ENCODE peak calls at places on chromosomes 16 and 17, in eight cellular contexts. B is prostate gland, J is H1, O is spleen, U is transverse colon, E is HCT116, V is sigmoid colon, C is breast epithelium. P is an unnamed sample.

GRCh38 chr16:85208643-85209520 is 96.6 kb upstream of the CIBAR2 start:
- DNase-seq in O (no peak), V (no peak), C (no peak), U (no peak), B (no peak), J (no peak), E (no peak), P (no peak)

GRCh38 chr17:19805006-19805405 is 56.9 kb upstream of the ALDH3A1 start:
- DNase-seq in V (no peak), B (no peak), C (no peak), O (no peak), E (no peak), J (no peak), U (no peak), P (no peak)

GRCh38 chr16:12898556-12898955 is 2.8 kb upstream of the SHISA9 start:
- DNase-seq in U (no peak), V (no peak), B (no peak), J (no peak), C (no peak), E (no peak), O (no peak), P (no peak)

GRCh38 chr16:84616515-84616914 is 1.4 kb downstream of the COTL1 start:
- DNase-seq in V (no peak), U (peak; percentile 56), E (no peak), O (peak; percentile 70), B (no peak), J (no peak), C (no peak), P (no peak)

GRCh38 chr16:3256876-3257465 is 538 bp upstream of the MEFV start:
- DNase-seq in O (no peak), C (no peak), J (no peak), E (no peak), U (no peak), V (no peak), B (no peak), P (no peak)

GRCh38 chr17:6098466-6099180 is 28.4 kb downstream of the WSCD1 start:
- DNase-seq in O (peak; percentile 61), C (no peak), E (no peak), B (no peak), U (no peak), J (no peak), V (peak; percentile 60), P (no peak)

GRCh38 chr17:76382803-76383644 is 1.4 kb upstream of the SPHK1 start:
- DNase-seq in B (peak; percentile 69), V (no peak), J (no peak), E (no peak), O (peak; percentile 90), U (peak; percentile 67), C (peak; percentile 70), P (peak; percentile 50)

GRCh38 chr16:30369091-30369937 is 980 bp downstream of the TBC1D10B start:
- DNase-seq in B (no peak), V (peak; percentile 75), C (no peak), J (no peak), U (no peak), E (no peak), O (peak; percentile 91), P (no peak)

GRCh38 chr16:30485818-30486436 is 13.4 kb downstream of the ITGAL start:
- DNase-seq in O (no peak), E (no peak), J (no peak), U (no peak), C (no peak), V (no peak), B (no peak), P (no peak)

GRCh38 chr17:77495575-77495974 is 354.8 kb downstream of the SEC14L1 start:
- DNase-seq in C (no peak), J (no peak), U (peak; percentile 5), E (no peak), B (no peak), V (peak; percentile 64), O (peak; percentile 69), P (no peak)

GRCh38 chr16:89149386-89149785 is 22.2 kb upstream of the CDH15 start:
- DNase-seq in J (no peak), V (no peak), O (no peak), C (no peak), U (no peak), E (no peak), B (no peak), P (no peak)

GRCh38 chr17:45997624-45998023 is 1.4 kb upstream of the STH start:
- DNase-seq in V (no peak), E (no peak), C (no peak), U (no peak), B (no peak), O (no peak), J (no peak), P (no peak)

GRCh38 chr17:39866013-39866730 is 1.8 kb upstream of the ZPBP2 start:
- DNase-seq in O (no peak), E (no peak), C (no peak), J (no peak), V (no peak), B (no peak), U (no peak), P (no peak)

GRCh38 chr16:65788434-65789147 is 577.9 kb upstream of the CDH5 start:
- DNase-seq in C (no peak), O (no peak), E (no peak), V (no peak), B (no peak), U (no peak), J (no peak), P (no peak)

GRCh38 chr17:57530508-57530907 is 214.6 kb downstream of the CCDC182 start:
- DNase-seq in C (no peak), U (no peak), O (no peak), B (no peak), V (no peak), J (no peak), E (no peak), P (no peak)

GRCh38 chr17:32656851-32657250 is 170.1 kb downstream of the CDK5R1 start:
- DNase-seq in E (no peak), C (no peak), J (no peak), B (no peak), O (no peak), U (no peak), V (no peak), P (no peak)

GRCh38 chr16:4360538-4361021 is 9.5 kb upstream of the PAM16 start:
- DNase-seq in V (no peak), C (no peak), J (no peak), U (no peak), O (no peak), E (no peak), B (no peak), P (no peak)

GRCh38 chr17:45394001-45394912 is 38.4 kb downstream of the ARHGAP27 start:
- DNase-seq in C (no peak), J (no peak), O (no peak), U (no peak), E (no peak), B (no peak), V (no peak), P (no peak)

GRCh38 chr17:21676281-21677111 is 15.8 kb upstream of the KCNJ18 start:
- DNase-seq in U (no peak), B (peak; percentile 22), V (peak; percentile 65), C (no peak), E (no peak), O (peak; percentile 79), J (no peak), P (no peak)

GRCh38 chr17:27414271-27414670 is 42.0 kb upstream of the KSR1 start:
- DNase-seq in U (no peak), E (no peak), C (no peak), B (no peak), J (no peak), O (no peak), V (no peak), P (no peak)

GRCh38 chr17:27414686-27415085 is 41.6 kb upstream of the KSR1 start:
- DNase-seq in O (no peak), U (no peak), C (no peak), V (peak; percentile 13), B (no peak), E (no peak), J (no peak), P (no peak)

GRCh38 chr17:27415090-27415795 is 41.0 kb upstream of the KSR1 start:
- DNase-seq in E (no peak), V (peak; percentile 44), O (no peak), B (peak; percentile 36), U (no peak), J (no peak), C (no peak), P (no peak)

GRCh38 chr17:27413295-27413694 is 43.0 kb upstream of the KSR1 start:
- DNase-seq in U (no peak), C (no peak), B (no peak), V (no peak), E (no peak), J (no peak), O (no peak), P (no peak)

DNA sequence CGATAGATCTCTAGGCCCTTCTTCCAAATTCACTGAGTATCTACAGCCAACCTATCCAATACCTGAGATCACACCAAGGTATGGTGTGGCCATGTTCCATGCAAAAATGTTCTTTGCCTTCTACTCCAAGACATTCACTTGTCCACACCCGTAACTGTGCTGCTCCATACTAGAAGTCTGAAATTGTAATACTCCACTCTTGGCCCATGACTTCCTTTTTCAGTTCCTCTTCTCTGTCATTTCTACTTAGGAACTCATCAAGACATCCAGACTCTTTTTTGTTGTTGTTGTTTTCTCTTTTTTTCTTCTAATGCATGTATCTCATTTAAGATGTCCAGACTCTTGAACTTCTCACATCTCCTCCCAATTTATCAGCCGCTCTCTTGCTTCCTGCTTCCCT is 42.5 kb upstream of the KSR1 start:
- DNase-seq in J (no peak), C (no peak), V (no peak), E (no peak), B (no peak), O (no peak), U (no peak), P (no peak)
- TF ChIP-seq POLR2A in J (no peak), C (no peak), V (no peak), E (no peak), B (no peak), O (no peak), U (no peak), P (no peak)

GRCh38 chr17:65850486-65850885 is 289.0 kb upstream of the AXIN2 start:
- DNase-seq in E (peak; percentile 8), U (no peak), C (no peak), B (no peak), V (no peak), O (no peak), J (no peak), P (no peak)
- TF ChIP-seq POLR2AphosphoS5 in E (no peak), U (no peak), C (no peak), B (no peak), V (no peak), O (no peak), J (no peak), P (no peak)

DNA sequence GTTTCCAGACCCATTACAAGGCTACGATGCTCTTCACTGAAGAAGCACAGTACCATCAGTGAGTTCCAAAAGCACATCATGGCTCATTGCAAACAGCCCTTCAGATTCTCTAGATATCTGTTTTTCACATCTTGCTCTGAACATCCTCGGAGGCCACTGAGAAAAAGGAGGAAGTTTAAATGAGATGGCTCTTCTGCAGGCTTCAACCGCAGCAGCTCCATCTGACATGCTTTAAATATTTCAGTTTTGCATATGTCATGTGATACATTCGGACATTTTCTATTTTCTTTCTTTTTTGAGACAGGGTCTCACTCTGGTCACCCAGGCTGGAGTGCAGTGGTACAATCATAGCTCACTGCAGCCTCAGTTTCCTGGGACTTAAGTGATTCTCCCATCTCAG is 396.8 kb downstream of the NPIPA8 start:
- DNase-seq in U (no peak), C (no peak), V (no peak), B (no peak), J (no peak), O (no peak), E (no peak), P (no peak)
- TF ChIP-seq POLR2A in U (no peak), C (no peak), V (no peak), B (no peak), J (no peak), O (no peak), E (no peak), P (no peak)

GRCh38 chr17:68460096-68460495 is 2.8 kb upstream of the WIPI1 start:
- DNase-seq in J (no peak), E (no peak), V (no peak), C (no peak), O (no peak), B (no peak), U (no peak), P (no peak)
- TF ChIP-seq POLR2AphosphoS5 in J (no peak), E (no peak), V (no peak), C (no peak), O (no peak), B (no peak), U (no peak), P (no peak)